ENCODE peak calls at places on chromosomes 13 and 19, in six cellular contexts. L is heart left ventricle, X is IMR-90, N is prostate gland, Z is gastrocnemius medialis, C is adrenal gland. D is an unnamed sample.

GRCh38 chr13:81770868-81771505 is 1430.1 kb upstream of the SPRY2 start:
- DNase-seq in L (no peak), X (no peak), N (no peak), Z (no peak), C (no peak), D (no peak)

GRCh38 chr13:80262051-80262695 is 78.8 kb downstream of the SPRY2 start:
- DNase-seq in L (no peak), X (no peak), N (no peak), Z (no peak), C (no peak), D (no peak)

GRCh38 chr13:112696869-112697465 is 7.1 kb downstream of the ATP11A start:
- DNase-seq in L (no peak), X (no peak), N (no peak), Z (no peak), C (peak; percentile 42), D (no peak)

GRCh38 chr13:43848250-43848649 is 31.3 kb downstream of the CCDC122 start:
- DNase-seq in L (no peak), X (peak; percentile 71), N (no peak), Z (no peak), C (no peak), D (no peak)

GRCh38 chr13:64917566-64917965 is 2312.6 kb downstream of the PCDH9 start:
- DNase-seq in L (no peak), X (no peak), N (no peak), Z (no peak), C (no peak), D (no peak)

GRCh38 chr13:75908137-75908536 is 272.0 kb downstream of the LMO7 start:
- DNase-seq in L (peak; percentile 23), X (no peak), N (no peak), Z (peak; percentile 23), C (no peak), D (no peak)

GRCh38 chr19:17834350-17835181 is 13.2 kb downstream of the JAK3 start:
- DNase-seq in L (no peak), X (no peak), N (no peak), Z (no peak), C (no peak), D (no peak)

GRCh38 chr19:41701401-41702075 is 6.9 kb upstream of the CEACAM5 start:
- DNase-seq in L (no peak), X (no peak), N (no peak), Z (no peak), C (peak; percentile 13), D (no peak)

GRCh38 chr13:67184247-67184646 is 45.9 kb downstream of the PCDH9 start:
- DNase-seq in L (no peak), X (no peak), N (no peak), Z (no peak), C (no peak), D (no peak)

GRCh38 chr19:48842744-48843162 is 6.5 kb upstream of the HSD17B14 start:
- DNase-seq in L (peak; percentile 36), X (peak; percentile 48), N (peak; percentile 40), Z (peak; percentile 27), C (peak; percentile 63), D (peak; percentile 83)

GRCh38 chr13:71513414-71514063 is 353.5 kb downstream of the DACH1 start:
- DNase-seq in L (no peak), X (no peak), N (no peak), Z (no peak), C (no peak), D (no peak)

GRCh38 chr13:27130223-27131015 is 41.2 kb downstream of the USP12 start:
- DNase-seq in L (no peak), X (peak; percentile 76), N (no peak), Z (no peak), C (no peak), D (peak; percentile 5)

GRCh38 chr19:47776568-47776967 is 1.9 kb upstream of the SELENOW start:
- DNase-seq in L (no peak), X (no peak), N (peak; percentile 40), Z (no peak), C (no peak), D (no peak)

GRCh38 chr13:78940444-78940843 is 281.5 kb upstream of the OBI1 start:
- DNase-seq in L (no peak), X (no peak), N (no peak), Z (no peak), C (no peak), D (no peak)

GRCh38 chr13:108267338-108267737 is 2.2 kb upstream of the TNFSF13B start:
- DNase-seq in L (no peak), X (no peak), N (no peak), Z (no peak), C (no peak), D (no peak)

GRCh38 chr13:98103942-98104880 is 38.7 kb upstream of the FARP1 start:
- DNase-seq in L (no peak), X (peak; percentile 43), N (no peak), Z (no peak), C (no peak), D (no peak)

GRCh38 chr19:29845576-29846176 is 33.9 kb downstream of the CCNE1 start:
- DNase-seq in L (peak; percentile 23), X (peak; percentile 18), N (peak; percentile 6), Z (no peak), C (peak; percentile 68), D (no peak)

GRCh38 chr13:106089251-106089940 is 446.1 kb downstream of the EFNB2 start:
- DNase-seq in L (no peak), X (no peak), N (no peak), Z (no peak), C (no peak), D (no peak)

GRCh38 chr13:43244482-43244881 is 221.1 kb downstream of the DNAJC15 start:
- DNase-seq in L (no peak), X (no peak), N (no peak), Z (no peak), C (no peak), D (no peak)

GRCh38 chr13:91909617-91910016 is 511.2 kb downstream of the GPC5 start:
- DNase-seq in L (no peak), X (no peak), N (no peak), Z (no peak), C (no peak), D (no peak)

GRCh38 chr19:55668603-55669348 is 6.2 kb upstream of the EPN1 start:
- DNase-seq in L (no peak), X (no peak), N (no peak), Z (no peak), C (no peak), D (no peak)

GRCh38 chr19:16851031-16851712 is 22.0 kb downstream of the SIN3B start:
- DNase-seq in L (no peak), X (peak; percentile 77), N (no peak), Z (no peak), C (no peak), D (no peak)

GRCh38 chr13:111225810-111226546 is 94.5 kb upstream of the TEX29 start:
- DNase-seq in L (no peak), X (no peak), N (no peak), Z (no peak), C (no peak), D (no peak)

GRCh38 chr19:4113398-4114088 is 10.4 kb downstream of the MAP2K2 start:
- DNase-seq in L (no peak), X (no peak), N (no peak), Z (no peak), C (no peak), D (no peak)

GRCh38 chr19:40530091-40530901 is 46.4 kb upstream of the SHKBP1 start:
- DNase-seq in L (peak; percentile 23), X (no peak), N (no peak), Z (no peak), C (no peak), D (no peak)
- TF ChIP-seq CTCF in L (no peak), X (peak; percentile 24), N (no peak), Z (no peak), C (no peak), D (no peak)

GRCh38 chr19:10320602-10321416 is 5.0 kb upstream of the FDX2 start:
- DNase-seq in L (no peak), X (no peak), N (no peak), Z (no peak), C (no peak), D (no peak)

GRCh38 chr19:10325732-10326131 is 7.6 kb downstream of the RAVER1 start:
- DNase-seq in L (no peak), X (no peak), N (no peak), Z (no peak), C (no peak), D (no peak)

GRCh38 chr19:10321417-10321797 is 5.6 kb upstream of the FDX2 start:
- DNase-seq in L (no peak), X (no peak), N (no peak), Z (no peak), C (no peak), D (no peak)

GRCh38 chr19:10318807-10319426 is 3.1 kb upstream of the FDX2 start:
- DNase-seq in L (no peak), X (no peak), N (no peak), Z (no peak), C (no peak), D (no peak)

GRCh38 chr19:10321874-10322835 is 6.3 kb upstream of the FDX2 start:
- DNase-seq in L (no peak), X (no peak), N (no peak), Z (no peak), C (no peak), D (no peak)
- TF ChIP-seq POLR2A in L (no peak), X (no peak), N (no peak), Z (no peak), C (no peak), D (no peak)

GRCh38 chr13:21237081-21237480 is 60.6 kb downstream of the MRPL57 start:
- DNase-seq in L (no peak), X (no peak), N (no peak), Z (no peak), C (no peak), D (no peak)
- TF ChIP-seq CTCF in L (no peak), X (no peak), N (no peak), Z (no peak), C (no peak), D (no peak)

DNA sequence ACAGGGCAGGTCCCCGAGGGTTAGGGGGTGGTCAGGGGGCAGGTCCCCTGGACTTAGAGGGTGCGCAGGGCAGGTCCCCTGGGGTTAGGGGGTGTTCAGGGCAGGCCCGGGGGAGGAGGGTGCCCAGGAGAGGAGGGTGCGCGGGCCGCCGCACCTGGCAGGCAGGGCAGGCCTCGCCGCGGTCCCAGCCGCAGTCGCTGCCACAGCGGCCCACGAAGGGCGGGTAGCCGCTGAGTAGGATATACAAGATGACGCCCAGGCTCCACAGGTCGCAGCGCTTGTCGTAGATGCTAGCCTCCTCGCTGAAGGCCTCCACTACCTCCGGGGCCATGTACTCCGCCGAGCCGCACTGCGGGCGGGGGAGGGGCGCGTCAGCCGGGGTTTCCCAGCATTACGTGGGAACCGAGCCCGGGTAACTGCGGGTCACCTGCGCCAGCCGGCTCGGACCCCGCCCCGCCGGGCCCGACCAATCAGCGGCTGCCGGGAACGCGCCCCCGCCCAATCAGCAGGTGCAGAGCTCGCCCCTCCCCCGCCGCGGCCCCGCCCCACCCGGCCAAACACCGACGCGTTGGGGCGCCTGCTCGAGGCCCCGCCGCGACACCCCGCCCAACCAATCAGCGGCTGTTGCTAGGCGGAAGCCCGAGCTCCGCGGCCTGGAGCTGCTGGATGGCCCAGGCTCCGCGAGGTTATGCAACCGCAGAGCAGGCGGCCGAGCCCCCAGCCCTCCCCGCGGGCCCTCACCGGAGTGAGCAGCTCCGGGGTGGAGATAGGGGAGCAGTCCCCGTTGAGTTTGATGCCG is 9.2 kb downstream of the MKNK2 start:
- DNase-seq in L (peak; percentile 97), X (peak; percentile 85), N (peak; percentile 99), Z (peak; percentile 98), C (peak; percentile 99), D (peak; percentile 96)
- TF ChIP-seq POLR2A in L (peak; percentile 23), X (no peak), N (peak; percentile 68), Z (peak; percentile 34), C (peak; percentile 35), D (peak; percentile 60)